ENCODE peak calls at places on chromosomes 6 and 20, in ten cellular contexts. N is fibroblast of mammary gland, W is tibial artery, O is activated gamma-delta T cell treated with Interleukin-2 at 50 U/mL for 16 hours, G is activated T-helper 1 cell treated with Interleukin-2 at 50 U/mL for 16 hours, C is amniotic stem cell, D is lung microvascular endothelial cell, S is T-helper 17 cell, B is substantia nigra, F is endothelial cell. E is an unnamed sample.

GRCh38 chr6:8556370-8557018 is 121.1 kb upstream of the SLC35B3 start:
- DNase-seq in G (no peak), D (no peak), F (no peak), B (no peak), N (peak), W (no peak), C (peak), S (no peak), O (no peak), E (peak)

GRCh38 chr6:66435321-66435720 is 728.3 kb upstream of the EYS start:
- DNase-seq in N (peak), D (no peak), O (no peak), G (no peak), W (no peak), C (no peak), B (no peak), S (no peak), F (no peak), E (no peak)

GRCh38 chr20:58708246-58708931 is 15.8 kb downstream of the NPEPL1 start:
- DNase-seq in O (no peak), F (peak), B (no peak), D (no peak), C (no peak), N (no peak), W (no peak), S (no peak), G (no peak), E (no peak)

GRCh38 chr6:117781550-117781949 is 106.3 kb downstream of the NUS1 start:
- DNase-seq in N (no peak), W (no peak), D (no peak), O (no peak), B (no peak), S (no peak), G (no peak), C (no peak), F (no peak), E (no peak)

GRCh38 chr20:1860446-1860845 is 34.8 kb upstream of the SIRPA start:
- DNase-seq in N (peak), S (no peak), D (no peak), W (no peak), B (no peak), C (no peak), O (no peak), F (no peak), G (no peak), E (no peak)

GRCh38 chr6:37565267-37566208 is 65.8 kb upstream of the CCDC167 start:
- DNase-seq in G (no peak), W (no peak), D (no peak), F (peak), B (peak), C (no peak), N (no peak), S (no peak), O (no peak), E (no peak)

GRCh38 chr6:8658391-8658790 is 223.0 kb upstream of the SLC35B3 start:
- DNase-seq in D (no peak), B (no peak), F (no peak), C (no peak), O (no peak), N (no peak), G (no peak), S (no peak), W (no peak), E (no peak)

GRCh38 chr6:42131531-42131930 is 10.9 kb downstream of the C6orf132 start:
- DNase-seq in D (peak), F (no peak), C (peak), G (no peak), B (no peak), N (peak), W (no peak), S (no peak), O (no peak), E (no peak)

GRCh38 chr6:21259660-21260059 is 333.9 kb upstream of the SOX4 start:
- DNase-seq in C (no peak), B (no peak), O (no peak), N (no peak), G (no peak), W (no peak), D (no peak), S (no peak), F (no peak), E (no peak)